ENCODE peak calls at places on chromosomes 5 and 9, in seven cellular contexts. M, I, F, X, T, R and D are unnamed samples.

GRCh38 chr9:95373069-95373681 is 55.7 kb upstream of the FANCC start:
- DNase-seq in M (no peak), I (no peak), F (no peak), X (no peak), T (no peak), R (no peak), D (no peak)

GRCh38 chr9:14313378-14313940 is 482 bp downstream of the NFIB start:
- DNase-seq in M (peak), I (no peak), F (peak), X (peak), T (no peak), R (no peak), D (peak)

GRCh38 chr5:148145916-148146315 is 22.4 kb upstream of the SPINK14 start:
- DNase-seq in M (no peak), I (no peak), F (no peak), X (peak), T (peak), R (no peak), D (no peak)

GRCh38 chr5:155299342-155300006 is 285.9 kb downstream of the KIF4B start:
- DNase-seq in M (no peak), I (no peak), F (no peak), X (no peak), T (no peak), R (no peak), D (no peak)

GRCh38 chr5:76691470-76692273 is 24.3 kb upstream of the F2R start:
- DNase-seq in M (no peak), I (no peak), F (no peak), X (peak), T (no peak), R (no peak), D (no peak)

GRCh38 chr5:7876867-7877266 is 7.9 kb downstream of the MTRR start:
- DNase-seq in M (peak), I (no peak), F (no peak), X (peak), T (no peak), R (no peak), D (no peak)

GRCh38 chr9:91117959-91118651 is 243.6 kb downstream of the AUH start:
- DNase-seq in M (peak), I (no peak), F (no peak), X (peak), T (no peak), R (peak), D (no peak)

GRCh38 chr5:19538607-19539006 is 449.4 kb downstream of the CDH18 start:
- DNase-seq in M (no peak), I (no peak), F (no peak), X (no peak), T (no peak), R (no peak), D (no peak)

GRCh38 chr5:172093559-172093958 is 87.1 kb upstream of the FBXW11 start:
- DNase-seq in M (no peak), I (no peak), F (no peak), X (no peak), T (no peak), R (peak), D (no peak)

GRCh38 chr5:116365006-116365496 is 209.6 kb downstream of the SEMA6A start:
- DNase-seq in M (no peak), I (peak), F (no peak), X (no peak), T (no peak), R (no peak), D (no peak)

GRCh38 chr5:171598279-171599152 is 179.1 kb downstream of the FGF18 start:
- DNase-seq in M (no peak), I (no peak), F (no peak), X (no peak), T (no peak), R (peak), D (no peak)

GRCh38 chr5:38753776-38754175 is 92.0 kb upstream of the OSMR start:
- DNase-seq in M (no peak), I (no peak), F (no peak), X (no peak), T (no peak), R (no peak), D (no peak)

GRCh38 chr5:179599566-179599965 is 23.9 kb downstream of the HNRNPH1 start:
- DNase-seq in M (no peak), I (no peak), F (no peak), X (no peak), T (no peak), R (no peak), D (no peak)

GRCh38 chr9:6049798-6050197 is 34.4 kb upstream of the RANBP6 start:
- DNase-seq in M (no peak), I (peak), F (no peak), X (peak), T (no peak), R (no peak), D (no peak)

GRCh38 chr5:5483350-5483749 is 60.9 kb downstream of the ICE1 start:
- DNase-seq in M (no peak), I (no peak), F (no peak), X (no peak), T (no peak), R (no peak), D (no peak)